ENCODE peak calls at places on chromosomes 5 and 9, in six cellular contexts. H is cardiac fibroblast, U is neural crest cell, M is RWPE1, T is kidney epithelial cell, G is IMR-90. O is an unnamed sample.

GRCh38 chr5:859391-859790 is 8.6 kb upstream of the ZDHHC11 start:
- DNase-seq in U (no peak), M (no peak), G (no peak), H (peak), T (no peak), O (no peak)

GRCh38 chr9:92650839-92651621 is 18.9 kb downstream of the IPPK start:
- DNase-seq in G (peak), U (no peak), M (no peak), H (peak), T (no peak), O (no peak)

GRCh38 chr5:35136386-35136785 is 88.6 kb upstream of the AGXT2 start:
- DNase-seq in U (no peak), H (peak), T (peak), G (peak), M (peak), O (peak)

GRCh38 chr5:150125334-150125733 is 30.3 kb downstream of the PDGFRB start:
- DNase-seq in G (no peak), T (no peak), H (no peak), M (no peak), U (no peak), O (no peak)

GRCh38 chr5:109692011-109692410 is 2.3 kb downstream of the MAN2A1 start:
- DNase-seq in U (no peak), M (peak), H (peak), T (no peak), G (peak), O (peak)

GRCh38 chr5:80109549-80110478 is 74.7 kb downstream of the THBS4 start:
- DNase-seq in H (no peak), M (no peak), G (no peak), U (no peak), T (no peak), O (no peak)

GRCh38 chr9:13586726-13587392 is 307.4 kb upstream of the MPDZ start:
- DNase-seq in M (no peak), T (no peak), G (no peak), H (no peak), U (no peak), O (no peak)

GRCh38 chr9:91071185-91071990 is 269.8 kb downstream of the SYK start:
- DNase-seq in U (no peak), T (peak), G (peak), H (peak), M (peak), O (peak)

GRCh38 chr5:54804521-54804920 is 180.9 kb downstream of the ESM1 start:
- DNase-seq in G (no peak), U (no peak), M (no peak), H (no peak), T (no peak), O (no peak)

GRCh38 chr5:54251981-54252380 is 58.4 kb downstream of the ARL15 start:
- DNase-seq in T (peak), H (peak), U (no peak), M (peak), G (peak), O (peak)

GRCh38 chr5:106121972-106122605 is 1548.6 kb downstream of the EFNA5 start:
- DNase-seq in M (peak), T (no peak), H (peak), G (peak), U (peak), O (peak)

GRCh38 chr9:135251996-135252760 is 164.7 kb downstream of the OLFM1 start:
- DNase-seq in H (no peak), G (no peak), M (no peak), T (no peak), U (no peak), O (no peak)

GRCh38 chr9:105957830-105958229 is 263.5 kb downstream of the TMEM38B start:
- DNase-seq in T (peak), G (no peak), H (no peak), U (no peak), M (no peak), O (peak)

GRCh38 chr9:136328011-136328621 is 777 bp downstream of the GPSM1 start:
- DNase-seq in G (no peak), U (no peak), T (no peak), H (no peak), M (peak), O (peak)

GRCh38 chr9:107286057-107286456 is 3.0 kb downstream of the RAD23B start:
- DNase-seq in H (no peak), M (no peak), U (no peak), T (peak), G (peak), O (peak)

GRCh38 chr5:82784521-82784920 is 292.7 kb downstream of the TMEM167A start:
- DNase-seq in M (peak), G (no peak), H (peak), T (no peak), U (no peak), O (peak)

GRCh38 chr9:35605336-35606137 is 475 bp downstream of the TESK1 start:
- DNase-seq in T (no peak), U (peak), H (peak), M (peak), G (no peak), O (peak)

GRCh38 chr9:95268681-95269080 is 48.8 kb downstream of the FANCC start:
- DNase-seq in G (peak), T (no peak), H (peak), U (no peak), M (no peak), O (peak)

GRCh38 chr9:33524431-33524947 is 438 bp downstream of the ANKRD18B start:
- DNase-seq in M (no peak), H (peak), G (no peak), U (peak), T (no peak), O (no peak)

GRCh38 chr5:10556331-10556807 is 7.5 kb upstream of the ANKRD33B start:
- DNase-seq in U (no peak), M (peak), T (no peak), H (peak), G (peak), O (peak)

GRCh38 chr9:113222482-113222841 is 1.1 kb downstream of the SLC31A1 start:
- DNase-seq in T (no peak), M (peak), H (peak), U (no peak), G (peak), O (peak)

GRCh38 chr9:117704024-117704575 is at the start of gene TLR4:
- DNase-seq in T (peak), G (no peak), H (peak), M (peak), U (peak), O (peak)

GRCh38 chr5:26388946-26389345 is 649.4 kb downstream of the CDH9 start:
- DNase-seq in T (no peak), H (no peak), G (no peak), U (no peak), M (peak), O (peak)

GRCh38 chr9:38371495-38371894 is 21.0 kb upstream of the ALDH1B1 start:
- DNase-seq in U (no peak), H (peak), M (peak), G (peak), T (no peak), O (peak)

GRCh38 chr5:27821681-27822080 is 783.3 kb upstream of the CDH9 start:
- DNase-seq in M (peak), H (no peak), U (no peak), T (peak), G (no peak), O (no peak)

GRCh38 chr9:137077758-137078693 is 709 bp downstream of the UAP1L1 start:
- DNase-seq in T (no peak), U (no peak), M (no peak), H (no peak), G (no peak), O (no peak)

GRCh38 chr9:134732392-134733110 is 90.9 kb downstream of the COL5A1 start:
- DNase-seq in M (no peak), H (no peak), G (peak), T (no peak), U (no peak), O (no peak)

GRCh38 chr5:137629646-137630045 is 106.2 kb downstream of the KLHL3 start:
- DNase-seq in U (peak), H (peak), G (peak), M (peak), T (no peak), O (peak)

GRCh38 chr5:80268916-80269315 is 13.1 kb upstream of the SERINC5 start:
- DNase-seq in G (peak), U (no peak), H (no peak), M (no peak), T (no peak), O (no peak)

GRCh38 chr9:85322592-85322991 is 419.2 kb downstream of the AGTPBP1 start:
- DNase-seq in T (no peak), U (no peak), M (no peak), H (no peak), G (no peak), O (no peak)

GRCh38 chr5:43037929-43038510 is 2.1 kb downstream of the ANXA2R start:
- DNase-seq in G (peak), T (no peak), M (no peak), U (no peak), H (peak), O (peak)

GRCh38 chr5:96662725-96663513 is 743 bp downstream of the CAST start:
- DNase-seq in U (peak), H (peak), T (no peak), M (peak), G (peak), O (peak)

GRCh38 chr9:89463986-89464901 is 33.7 kb downstream of the SEMA4D start:
- DNase-seq in U (no peak), H (no peak), G (no peak), T (no peak), M (no peak), O (no peak)

GRCh38 chr9:102986425-102986824 is 8.7 kb upstream of the CYLC2 start:
- DNase-seq in M (no peak), T (no peak), U (no peak), H (no peak), G (no peak), O (no peak)

GRCh38 chr5:10489810-10490426 is 48.2 kb downstream of the ROPN1L start:
- DNase-seq in M (no peak), H (peak), U (no peak), T (no peak), G (peak), O (no peak)

GRCh38 chr9:8382777-8383527 is 583.4 kb upstream of the DMAC1 start:
- DNase-seq in T (no peak), U (no peak), M (no peak), H (no peak), G (no peak), O (no peak)

GRCh38 chr5:42513246-42513645 is 90.0 kb downstream of the GHR start:
- DNase-seq in H (no peak), U (no peak), T (no peak), G (no peak), M (no peak), O (no peak)

GRCh38 chr9:92385474-92385873 is 18.9 kb downstream of the OGN start:
- DNase-seq in T (no peak), U (no peak), G (no peak), H (no peak), M (peak), O (no peak)

GRCh38 chr5:65209341-65209740 is 272.4 kb downstream of the ADAMTS6 start:
- DNase-seq in U (no peak), T (peak), M (peak), H (peak), G (peak), O (peak)

DNA sequence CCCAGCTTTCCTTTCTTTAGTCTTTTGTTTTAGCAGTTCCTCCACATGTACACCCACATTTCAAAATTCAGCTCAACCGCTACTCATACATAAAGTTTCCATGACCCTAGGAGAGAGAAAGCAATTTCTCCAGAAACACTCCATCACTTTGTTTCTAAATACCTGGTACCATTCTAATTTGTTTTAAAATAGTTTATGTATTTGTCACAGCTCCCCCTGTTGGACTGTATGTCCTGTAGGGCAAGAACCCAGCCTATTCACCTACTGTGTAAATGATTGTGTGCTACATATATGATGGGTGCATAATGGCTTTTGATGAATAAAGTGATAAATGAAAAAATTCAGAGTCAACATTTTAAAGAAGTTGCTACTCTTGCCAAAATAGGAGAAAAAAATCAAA is 139.1 kb downstream of the COX7C start:
- DNase-seq in U (no peak), G (no peak), T (no peak), M (no peak), H (no peak), O (no peak)
- TF ChIP-seq CTCF in U (peak), G (no peak), T (no peak), M (no peak), H (no peak), O (no peak)

GRCh38 chr9:19408693-19409405 is at the start of gene ACER2:
- DNase-seq in T (peak), U (peak), G (peak), H (peak), M (peak), O (peak)
- TF ChIP-seq CTCF in T (peak), U (no peak), G (peak), H (no peak), M (no peak), O (peak)

GRCh38 chr9:104808030-104808614 is 44.2 kb downstream of the NIPSNAP3B start:
- DNase-seq in T (no peak), U (no peak), M (peak), G (peak), H (peak), O (peak)
- TF ChIP-seq CTCF in T (peak), U (peak), M (no peak), G (peak), H (peak), O (peak)

GRCh38 chr5:147935032-147935431 is 28.7 kb upstream of the C5orf46 start:
- DNase-seq in H (peak), G (peak), U (no peak), T (no peak), M (peak), O (peak)
- TF ChIP-seq CTCF in H (peak), G (peak), U (peak), T (peak), M (peak), O (peak)

GRCh38 chr9:124475868-124476690 is 25.8 kb downstream of the ADGRD2 start:
- DNase-seq in H (no peak), T (no peak), U (no peak), M (no peak), G (no peak), O (no peak)

GRCh38 chr9:124479371-124479770 is 27.8 kb downstream of the NR5A1 start:
- DNase-seq in M (no peak), G (no peak), U (no peak), H (no peak), T (no peak), O (no peak)

GRCh38 chr9:124478014-124478753 is 27.9 kb downstream of the ADGRD2 start:
- DNase-seq in U (peak), T (no peak), M (no peak), G (no peak), H (no peak), O (no peak)

GRCh38 chr9:124475158-124475867 is 25.1 kb downstream of the ADGRD2 start:
- DNase-seq in G (no peak), U (no peak), M (no peak), H (no peak), T (no peak), O (no peak)

DNA sequence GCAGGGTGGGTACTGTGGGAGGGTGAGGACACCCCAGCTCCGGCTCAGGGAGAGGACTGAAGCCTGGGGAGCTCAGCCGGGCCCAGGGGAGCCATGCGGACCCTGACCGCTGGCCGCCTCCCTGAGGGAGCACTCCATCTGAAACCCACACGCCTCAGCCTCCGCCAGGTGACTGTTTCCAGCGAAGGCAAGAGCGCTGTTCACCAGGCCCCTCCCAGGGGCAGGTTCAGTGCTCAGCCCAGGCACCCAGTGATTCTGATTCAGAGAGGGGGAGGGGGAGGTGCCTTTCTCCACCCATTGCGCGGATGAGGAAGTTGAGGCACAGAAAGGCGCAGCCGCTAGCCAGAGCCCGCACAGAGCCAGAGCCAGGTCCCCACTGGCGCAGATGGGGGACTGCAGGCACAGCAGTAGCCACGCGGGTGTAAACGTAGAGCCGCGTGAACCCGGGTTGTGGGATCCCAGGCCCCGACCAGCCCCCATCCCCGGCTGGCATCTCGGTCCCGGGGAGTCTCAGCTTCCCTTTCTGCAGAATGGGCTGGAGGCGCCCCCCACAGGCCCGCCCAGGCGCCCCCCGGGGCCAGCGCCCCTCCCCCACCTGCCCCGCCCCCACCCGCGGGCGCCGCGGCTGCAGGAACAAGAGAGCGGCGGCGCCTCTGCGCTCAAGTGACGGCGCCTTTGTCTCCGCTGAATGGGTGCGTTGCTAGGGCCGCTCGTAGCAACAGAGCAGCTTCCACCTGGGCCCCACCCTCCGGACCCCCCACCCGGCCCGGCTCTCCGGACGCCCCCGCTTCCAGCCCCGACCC is 27.2 kb downstream of the ADGRD2 start:
- DNase-seq in U (peak), H (no peak), T (no peak), G (no peak), M (no peak), O (no peak)
- TF ChIP-seq CTCF in U (peak), H (no peak), T (no peak), G (no peak), M (no peak), O (no peak)

GRCh38 chr5:171162602-171163001 is 146.4 kb upstream of the TLX3 start:
- DNase-seq in U (peak), T (no peak), G (peak), H (peak), M (peak), O (peak)
- TF ChIP-seq CTCF in U (peak), T (peak), G (peak), H (peak), M (peak), O (peak)

DNA sequence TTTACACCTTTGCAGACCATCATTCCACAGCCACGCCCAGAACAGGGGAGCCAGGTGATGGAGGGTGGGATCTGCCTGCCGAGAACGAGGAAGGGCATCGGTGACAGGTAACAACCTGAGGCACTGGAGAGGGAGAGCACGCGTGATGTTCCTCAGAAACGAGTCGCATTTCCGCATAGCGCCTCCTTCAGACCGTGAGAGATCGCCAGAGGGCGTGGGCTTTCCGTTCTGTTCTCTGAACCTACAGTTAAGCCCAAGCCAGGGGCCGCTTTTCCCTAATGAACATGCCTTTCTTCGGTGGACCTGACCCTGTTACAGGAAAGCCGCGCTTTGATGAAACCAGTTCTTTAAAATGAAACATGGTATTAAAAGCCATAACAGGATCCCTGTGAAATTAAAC is 17.1 kb upstream of the ADAMTS2 start:
- DNase-seq in G (no peak), H (no peak), M (no peak), U (no peak), T (no peak), O (no peak)
- TF ChIP-seq CTCF in G (no peak), H (no peak), M (no peak), U (no peak), T (no peak), O (no peak)

GRCh38 chr5:156327306-156327705 is 342 bp downstream of the SGCD start:
- DNase-seq in U (no peak), G (no peak), T (no peak), H (no peak), M (no peak), O (no peak)

GRCh38 chr5:156328176-156328575 is 1.2 kb downstream of the SGCD start:
- DNase-seq in M (no peak), T (no peak), U (no peak), H (no peak), G (peak), O (no peak)

GRCh38 chr5:156328766-156329165 is 1.8 kb downstream of the SGCD start:
- DNase-seq in T (no peak), M (no peak), H (no peak), G (no peak), U (no peak), O (no peak)

GRCh38 chr5:156325671-156326070 is 1.3 kb upstream of the SGCD start:
- DNase-seq in H (no peak), G (no peak), T (no peak), U (no peak), M (no peak), O (no peak)

GRCh38 chr5:156326718-156327259 is at the start of gene SGCD:
- DNase-seq in T (peak), H (peak), M (no peak), U (no peak), G (peak), O (peak)
- TF ChIP-seq CTCF in T (no peak), H (no peak), M (no peak), U (no peak), G (no peak), O (no peak)

GRCh38 chr5:180069589-180070247 is 1.8 kb downstream of the RNF130 start:
- DNase-seq in M (no peak), G (no peak), H (no peak), T (no peak), U (no peak), O (peak)
- TF ChIP-seq CTCF in M (no peak), G (no peak), H (no peak), T (no peak), U (no peak), O (no peak)

GRCh38 chr5:146049704-146050026 is 55.7 kb downstream of the PLAC8L1 start:
- DNase-seq in H (no peak), G (no peak), T (no peak), M (no peak), U (no peak), O (no peak)
- TF ChIP-seq CTCF in H (no peak), G (no peak), T (no peak), M (peak), U (no peak), O (no peak)

O was measured in bronchial epithelial cell.